ENCODE peak calls at places on chromosome 2, in five cellular contexts. L, G, D, Q and T are unnamed samples.

GRCh38 chr2:230961091-230961491 is 34.8 kb upstream of the SPATA3 start:
- DNase-seq in Q (no peak), G (no peak), D (peak), L (no peak), T (no peak)

GRCh38 chr2:238241970-238242369 is 2.1 kb upstream of the HES6 start:
- DNase-seq in Q (no peak), L (no peak), D (no peak), G (no peak), T (no peak)

GRCh38 chr2:238467062-238467461 is 40.3 kb downstream of the ASB1 start:
- DNase-seq in G (no peak), Q (no peak), L (no peak), D (no peak), T (no peak)

GRCh38 chr2:44572196-44572900 is 210.6 kb downstream of the CAMKMT start:
- DNase-seq in L (no peak), G (no peak), Q (no peak), D (no peak), T (no peak)

GRCh38 chr2:101287303-101287702 is 21.2 kb downstream of the RNF149 start:
- DNase-seq in L (no peak), Q (no peak), G (no peak), D (no peak), T (no peak)

GRCh38 chr2:226603606-226604005 is 196.0 kb downstream of the IRS1 start:
- DNase-seq in Q (no peak), D (no peak), L (no peak), G (no peak), T (no peak)

GRCh38 chr2:240498958-240499260 is 58.9 kb downstream of the ANKMY1 start:
- DNase-seq in L (no peak), Q (no peak), G (no peak), D (no peak), T (no peak)

GRCh38 chr2:207121784-207122183 is 44.0 kb downstream of the KLF7 start:
- DNase-seq in D (peak), Q (peak), G (no peak), L (no peak), T (no peak)

GRCh38 chr2:222950886-222951285 is 90.0 kb downstream of the ACSL3 start:
- DNase-seq in L (no peak), Q (no peak), D (peak), G (peak), T (no peak)

GRCh38 chr2:12918138-12918840 is 201.6 kb downstream of the TRIB2 start:
- DNase-seq in D (no peak), Q (no peak), G (no peak), L (no peak), T (no peak)

GRCh38 chr2:217622205-217622621 is 380.6 kb downstream of the TNS1 start:
- DNase-seq in D (no peak), Q (peak), G (peak), L (peak), T (peak)

GRCh38 chr2:200305797-200306718 is at the start of gene SPATS2L:
- DNase-seq in D (peak), G (peak), L (peak), Q (peak), T (peak)

GRCh38 chr2:206296128-206296527 is 21.7 kb downstream of the ZDBF2 start:
- DNase-seq in G (no peak), D (peak), Q (no peak), L (no peak), T (no peak)